ENCODE peak calls at places on chromosomes 5 and 9, in five cellular contexts. X is upper lobe of right lung, H is heart right ventricle, M is glutamatergic neuron, N is heart left ventricle. O is an unnamed sample.
A peak's percentile ranks its signal among the peaks of the same experiment; 100 is the strongest.

GRCh38 chr5:84618262-84618661 is 233.6 kb upstream of the EDIL3 start:
- DNase-seq in N (no peak), X (no peak), H (no peak), M (no peak), O (no peak)

GRCh38 chr5:130136300-130136699 is 232.0 kb downstream of the CHSY3 start:
- DNase-seq in M (no peak), X (no peak), H (no peak), N (no peak), O (no peak)

GRCh38 chr9:136047076-136047774 is 47.9 kb downstream of the NACC2 start:
- DNase-seq in N (no peak), M (no peak), X (peak; percentile 51), H (no peak), O (no peak)

GRCh38 chr9:121362813-121363585 is 7.1 kb downstream of the STOM start:
- DNase-seq in H (no peak), X (no peak), N (no peak), M (no peak), O (no peak)

GRCh38 chr5:25458628-25459027 is 813.9 kb upstream of the CDH10 start:
- DNase-seq in N (no peak), M (no peak), X (no peak), H (no peak), O (no peak)

GRCh38 chr9:127915801-127916664 is 808 bp downstream of the ST6GALNAC4 start:
- DNase-seq in X (no peak), M (no peak), N (no peak), H (no peak), O (peak; percentile 67)

GRCh38 chr9:136890661-136891060 is 4.3 kb downstream of the TRAF2 start:
- DNase-seq in H (no peak), X (no peak), M (no peak), N (no peak), O (no peak)

GRCh38 chr9:96021616-96022444 is 146.3 kb downstream of the ERCC6L2 start:
- DNase-seq in M (peak; percentile 28), X (peak; percentile 67), H (no peak), N (peak; percentile 25), O (no peak)

GRCh38 chr9:91164724-91165520 is 196.8 kb downstream of the AUH start:
- DNase-seq in X (peak; percentile 81), M (no peak), H (peak; percentile 26), N (peak; percentile 49), O (no peak)

GRCh38 chr9:86909388-86909787 is 37.9 kb downstream of the GAS1 start:
- DNase-seq in M (no peak), N (no peak), H (no peak), X (no peak), O (no peak)

GRCh38 chr9:5786370-5787127 is 46.4 kb downstream of the ERMP1 start:
- DNase-seq in N (no peak), M (no peak), X (no peak), H (no peak), O (no peak)

GRCh38 chr5:150302301-150303069 is at the start of gene ARSI:
- DNase-seq in N (peak; percentile 59), H (peak; percentile 24), M (peak; percentile 60), X (no peak), O (peak; percentile 86)

GRCh38 chr5:36462295-36463021 is 143.9 kb upstream of the SLC1A3 start:
- DNase-seq in X (no peak), N (no peak), H (no peak), M (no peak), O (no peak)

GRCh38 chr5:36457511-36458260 is 148.7 kb upstream of the SLC1A3 start:
- DNase-seq in M (no peak), X (no peak), N (no peak), H (no peak), O (no peak)

GRCh38 chr5:36458746-36459145 is 147.7 kb upstream of the SLC1A3 start:
- DNase-seq in M (no peak), N (no peak), X (no peak), H (no peak), O (no peak)

DNA sequence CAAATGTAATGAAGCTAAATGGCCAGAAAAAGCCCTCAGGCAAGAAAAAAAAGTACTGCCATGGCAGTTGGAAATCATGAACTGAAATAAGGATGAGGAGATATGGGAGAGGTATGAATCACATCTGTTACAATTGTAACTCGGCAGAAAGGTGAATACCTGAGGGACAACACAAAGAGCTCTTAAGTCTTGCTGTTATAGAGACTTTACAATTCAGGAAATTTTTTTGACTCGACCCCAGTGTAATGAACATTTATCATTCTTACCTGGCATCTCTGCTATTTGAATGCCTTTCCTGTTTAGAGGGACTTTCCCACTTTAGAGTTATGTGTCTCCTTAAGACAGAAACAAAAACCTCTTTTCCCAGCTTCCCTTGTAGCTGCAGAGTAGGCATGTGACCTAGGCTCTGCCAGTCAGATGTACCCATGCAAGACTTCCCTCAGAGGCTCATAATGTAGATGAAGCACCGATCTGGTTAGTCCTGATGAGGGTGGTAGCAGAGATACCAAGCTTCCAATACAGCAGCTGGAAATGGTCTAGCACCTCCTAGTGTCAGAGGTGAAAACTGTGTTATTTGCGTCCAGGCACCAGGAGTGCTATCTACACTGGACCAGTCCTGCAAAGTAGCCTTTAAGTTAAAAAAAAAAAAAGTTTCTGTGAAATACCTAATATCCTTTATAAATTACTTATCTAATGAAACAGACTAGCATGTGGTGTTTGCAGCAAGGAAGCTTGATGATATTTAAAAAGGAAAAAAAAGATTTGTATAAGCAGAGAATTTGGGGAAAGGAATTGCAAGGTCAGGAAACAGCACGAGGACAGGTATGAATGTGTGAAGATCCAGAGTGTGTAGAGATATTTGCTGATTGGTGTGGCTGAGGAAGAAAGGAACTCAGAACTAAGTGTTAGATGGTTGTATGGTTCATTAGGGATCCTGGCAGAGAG is 146.9 kb upstream of the SLC1A3 start:
- DNase-seq in H (no peak), X (no peak), N (no peak), M (no peak), O (no peak)
- TF ChIP-seq CTCF in H (peak; percentile 12), X (peak; percentile 17), N (no peak), M (peak; percentile 21), O (peak; percentile 47)

DNA sequence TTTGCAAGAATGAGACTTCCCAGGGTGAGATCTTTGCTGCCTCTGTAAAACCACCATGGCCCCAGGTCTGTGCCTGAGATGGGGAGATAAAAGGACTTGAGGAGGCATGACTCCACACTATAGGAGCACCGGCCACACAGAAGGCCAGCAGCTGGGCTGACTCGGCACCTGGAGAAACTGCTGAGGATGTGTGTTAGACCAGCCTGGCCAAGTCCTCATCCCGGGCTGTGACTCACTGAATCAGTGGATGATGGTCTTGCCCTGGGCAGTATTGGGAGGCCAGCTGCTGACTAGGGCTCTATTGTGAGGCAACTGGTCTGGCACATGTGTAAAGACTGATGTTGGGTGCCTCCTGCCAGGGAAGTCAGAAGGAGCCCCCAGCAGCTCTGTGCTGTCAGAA is 286.2 kb downstream of the ACTL7B start:
- DNase-seq in M (peak; percentile 18), N (no peak), X (no peak), H (no peak), O (no peak)
- TF ChIP-seq CTCF in M (no peak), N (no peak), X (no peak), H (no peak), O (no peak)

GRCh38 chr9:94931725-94932124 is 205.2 kb downstream of the AOPEP start:
- DNase-seq in M (no peak), H (no peak), X (no peak), N (no peak), O (no peak)
- TF ChIP-seq CTCF in M (no peak), H (no peak), X (no peak), N (no peak), O (no peak)

DNA sequence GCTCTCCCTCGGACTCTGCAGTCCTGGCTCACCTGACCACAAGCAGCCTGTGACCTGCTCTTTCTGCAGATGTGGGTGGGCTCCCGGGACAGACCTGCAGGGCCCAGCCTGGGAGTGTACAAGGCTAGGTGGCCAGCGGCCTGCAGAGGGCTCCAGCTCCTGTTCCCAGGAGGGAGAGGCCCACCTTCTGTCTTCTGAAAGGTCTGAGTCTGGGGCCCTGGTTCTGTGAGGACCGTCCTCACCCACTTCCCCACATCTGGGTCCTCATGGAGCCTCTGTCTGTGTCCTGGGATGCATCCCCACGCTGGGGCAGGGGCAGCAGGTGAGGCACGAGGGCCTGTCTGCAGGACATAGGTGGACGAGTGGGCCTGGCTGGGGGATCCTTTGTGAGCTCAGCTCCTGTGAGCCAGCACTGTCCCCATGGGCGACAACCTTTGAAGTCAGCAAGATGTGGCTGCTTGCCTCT is 43.7 kb downstream of the PHF2 start:
- DNase-seq in H (no peak), X (no peak), N (no peak), M (no peak), O (peak; percentile 90)
- TF ChIP-seq CTCF in H (no peak), X (no peak), N (no peak), M (no peak), O (no peak)

GRCh38 chr9:129142115-129142514 is 30.9 kb downstream of the PTPA start:
- DNase-seq in M (no peak), X (no peak), H (no peak), N (no peak), O (no peak)

GRCh38 chr9:129143461-129143927 is 32.3 kb downstream of the PTPA start:
- DNase-seq in N (peak; percentile 92), M (no peak), X (peak; percentile 73), H (peak; percentile 94), O (no peak)

GRCh38 chr9:129141066-129142041 is 30.1 kb downstream of the PTPA start:
- DNase-seq in N (peak; percentile 90), H (peak; percentile 94), X (no peak), M (peak; percentile 33), O (no peak)

GRCh38 chr9:129142536-129142935 is 31.3 kb downstream of the PTPA start:
- DNase-seq in X (no peak), H (no peak), N (no peak), M (no peak), O (no peak)

GRCh38 chr9:129143031-129143441 is 31.8 kb downstream of the PTPA start:
- DNase-seq in N (peak; percentile 92), X (peak; percentile 91), M (peak; percentile 89), H (peak; percentile 94), O (no peak)
- TF ChIP-seq CTCF in N (peak; percentile 95), X (peak; percentile 92), M (peak; percentile 88), H (peak; percentile 95), O (peak; percentile 96)

GRCh38 chr5:180491496-180491895 is 2.7 kb upstream of the CNOT6 start:
- DNase-seq in H (no peak), X (peak; percentile 47), N (no peak), M (no peak), O (peak; percentile 41)
- TF ChIP-seq CTCF in H (no peak), X (no peak), N (no peak), M (no peak), O (no peak)